ENCODE peak calls at places on chromosomes 7 and 10, in four cellular contexts. W, Y, R and X are unnamed samples.

GRCh38 chr7:53996856-53997255 is 545.3 kb upstream of the VSTM2A start:
- DNase-seq in W (no peak), Y (no peak), R (no peak), X (no peak)

GRCh38 chr10:75904499-75905283 is 473.3 kb downstream of the LRMDA start:
- DNase-seq in W (peak), Y (no peak), R (no peak), X (peak)

GRCh38 chr10:109899578-109900355 is 23.5 kb downstream of the XPNPEP1 start:
- DNase-seq in W (no peak), Y (peak), R (peak), X (peak)

GRCh38 chr10:131784363-131785120 is 116.3 kb upstream of the PPP2R2D start:
- DNase-seq in W (no peak), Y (no peak), R (no peak), X (no peak)

GRCh38 chr7:77766801-77767605 is 31.2 kb downstream of the TMEM60 start:
- DNase-seq in W (no peak), Y (no peak), R (no peak), X (no peak)

GRCh38 chr7:24059775-24060174 is 224.2 kb upstream of the NPY start:
- DNase-seq in W (no peak), Y (no peak), R (no peak), X (no peak)

GRCh38 chr10:130230036-130230435 is 93.8 kb downstream of the GLRX3 start:
- DNase-seq in W (no peak), Y (no peak), R (no peak), X (no peak)

GRCh38 chr10:19819419-19820033 is 3.3 kb downstream of the PLXDC2 start:
- DNase-seq in W (peak), Y (peak), R (peak), X (peak)

GRCh38 chr10:17181751-17182150 is 19.7 kb downstream of the TRDMT1 start:
- DNase-seq in W (no peak), Y (peak), R (no peak), X (peak)

GRCh38 chr10:77409697-77410471 is 227.7 kb downstream of the KCNMA1 start:
- DNase-seq in W (peak), Y (no peak), R (no peak), X (peak)